ENCODE peak calls at places on chromosome 16, in four cellular contexts. I, R, X and V are unnamed samples.

GRCh38 chr16:72549878-72550277 is 377.9 kb upstream of the PMFBP1 start:
- DNase-seq in I (no peak), R (no peak), X (no peak), V (no peak)

GRCh38 chr16:84957192-84957591 is 54.1 kb downstream of the ZDHHC7 start:
- DNase-seq in I (peak; percentile 31), R (no peak), X (no peak), V (no peak)

GRCh38 chr16:68339214-68339613 is 28.4 kb downstream of the PRMT7 start:
- DNase-seq in I (no peak), R (no peak), X (no peak), V (no peak)

GRCh38 chr16:57186630-57187507 is 740 bp downstream of the RSPRY1 start:
- DNase-seq in I (no peak), R (peak; percentile 22), X (peak; percentile 50), V (peak; percentile 32)

GRCh38 chr16:1584926-1585487 is 26.9 kb downstream of the IFT140 start:
- DNase-seq in I (no peak), R (no peak), X (peak; percentile 20), V (no peak)

GRCh38 chr16:2829501-2830354 is at the start of gene ZG16B:
- DNase-seq in I (peak; percentile 77), R (no peak), X (no peak), V (peak; percentile 35)

GRCh38 chr16:15942901-15943690 is 6.3 kb upstream of the ABCC1 start:
- DNase-seq in I (no peak), R (no peak), X (no peak), V (no peak)

GRCh38 chr16:89586853-89587252 is 11.3 kb downstream of the CPNE7 start:
- DNase-seq in I (no peak), R (no peak), X (no peak), V (no peak)

GRCh38 chr16:70523013-70523620 is at the start of gene COG4:
- DNase-seq in I (peak; percentile 66), R (peak; percentile 88), X (peak; percentile 94), V (peak; percentile 77)

GRCh38 chr16:54424043-54424451 is 137.5 kb upstream of the IRX3 start:
- DNase-seq in I (peak; percentile 97), R (no peak), X (no peak), V (peak; percentile 66)

GRCh38 chr16:80372341-80372740 is 168.5 kb upstream of the DYNLRB2 start:
- DNase-seq in I (no peak), R (no peak), X (peak; percentile 77), V (no peak)

GRCh38 chr16:64481497-64481896 is 640.4 kb downstream of the CDH11 start:
- DNase-seq in I (no peak), R (no peak), X (no peak), V (no peak)

GRCh38 chr16:47697826-47698225 is 236.7 kb downstream of the PHKB start:
- DNase-seq in I (no peak), R (no peak), X (no peak), V (no peak)

GRCh38 chr16:14101415-14101814 is 30.3 kb downstream of the MRTFB start:
- DNase-seq in I (no peak), R (no peak), X (no peak), V (no peak)

GRCh38 chr16:3625911-3626732 is 14.7 kb upstream of the SLX4 start:
- DNase-seq in I (no peak), R (no peak), X (no peak), V (no peak)

GRCh38 chr16:19776147-19776546 is 58.1 kb downstream of the IQCK start:
- DNase-seq in I (no peak), R (no peak), X (no peak), V (no peak)
- H3K4me2 ChIP-seq in I (no peak overlapping the region), R (no peak overlapping the region), X (no peak overlapping the region), V (no peak overlapping the region)

GRCh38 chr16:5466551-5466950 is 369.0 kb upstream of the EEF2KMT start:
- DNase-seq in I (no peak), R (no peak), X (peak; percentile 26), V (no peak)
- TF ChIP-seq CTCF in I (no peak), R (no peak), X (peak; percentile 20), V (no peak)

GRCh38 chr16:83930730-83931500 is 22.1 kb upstream of the OSGIN1 start:
- DNase-seq in I (no peak), R (no peak), X (no peak), V (no peak)

GRCh38 chr16:83929811-83930555 is 23.1 kb upstream of the OSGIN1 start:
- DNase-seq in I (no peak), R (no peak), X (no peak), V (no peak)

GRCh38 chr16:83925957-83926725 is 26.9 kb upstream of the OSGIN1 start:
- DNase-seq in I (no peak), R (no peak), X (no peak), V (no peak)

GRCh38 chr16:83926726-83927397 is 26.2 kb upstream of the OSGIN1 start:
- DNase-seq in I (peak; percentile 89), R (peak; percentile 81), X (peak; percentile 85), V (peak; percentile 81)

GRCh38 chr16:83928341-83929055 is 24.5 kb upstream of the OSGIN1 start:
- DNase-seq in I (peak; percentile 86), R (no peak), X (no peak), V (peak; percentile 95)
- H3K4me2 ChIP-seq in I (peak overlapping the region; percentile 87), R (no peak overlapping the region), X (no peak overlapping the region), V (no peak overlapping the region)

DNA sequence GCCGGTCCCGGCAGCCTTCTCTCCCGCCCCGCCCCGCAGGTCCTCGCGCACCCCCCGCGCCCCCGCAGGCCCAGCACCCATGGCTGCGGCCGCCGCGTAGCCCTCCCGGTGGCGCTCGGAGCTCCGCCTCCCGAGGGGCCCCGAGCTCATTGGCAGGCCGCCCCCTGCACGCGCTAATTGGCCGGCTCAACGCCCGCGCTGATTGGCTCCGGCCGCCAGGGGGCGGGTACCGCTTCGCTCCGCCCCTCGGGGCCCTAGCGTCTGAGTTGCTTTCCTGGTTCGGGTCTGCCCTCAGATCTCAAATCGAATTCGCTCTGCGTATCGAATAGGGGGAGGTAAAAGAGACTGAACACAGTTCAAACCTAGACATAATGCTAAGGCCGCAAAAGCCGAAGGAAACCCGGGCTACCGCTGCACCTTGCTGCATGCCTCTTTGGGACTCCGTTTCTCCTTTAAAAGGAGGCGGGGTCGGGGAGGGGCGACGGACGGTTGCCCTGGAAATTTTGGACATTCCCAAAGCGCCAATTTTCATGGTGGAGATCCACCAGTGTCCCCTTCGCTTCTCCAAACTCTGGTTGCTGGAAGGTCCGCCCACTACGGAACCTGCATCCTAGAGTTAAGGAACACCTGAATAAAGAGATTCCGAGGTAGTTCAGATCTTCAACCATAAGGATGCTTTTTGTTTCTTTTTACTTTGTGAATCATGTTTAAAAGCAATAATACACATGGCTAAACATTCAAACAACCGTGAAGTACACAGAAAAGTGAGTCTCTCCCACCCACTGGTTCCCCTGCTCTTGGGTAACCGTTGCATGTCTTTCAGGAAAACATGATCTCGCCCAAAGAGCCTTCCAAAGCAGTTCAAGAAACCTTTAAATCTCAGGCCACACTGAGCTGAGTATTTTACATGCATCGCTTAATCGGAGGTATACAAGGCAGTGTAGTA is at the start of gene DEXI:
- DNase-seq in I (peak; percentile 74), R (peak; percentile 87), X (peak; percentile 95), V (peak; percentile 86)
- TF ChIP-seq CTCF in I (peak; percentile 54), R (no peak), X (peak; percentile 14), V (no peak)

GRCh38 chr16:11685844-11686618 is 17.8 kb downstream of the SNN start:
- DNase-seq in I (no peak), R (no peak), X (no peak), V (no peak)

GRCh38 chr16:11686713-11687112 is 18.5 kb downstream of the SNN start:
- DNase-seq in I (no peak), R (no peak), X (no peak), V (no peak)

GRCh38 chr16:11688520-11688886 is 20.2 kb downstream of the SNN start:
- DNase-seq in I (no peak), R (no peak), X (no peak), V (no peak)

GRCh38 chr16:11689031-11689840 is 21.0 kb downstream of the SNN start:
- DNase-seq in I (no peak), R (no peak), X (no peak), V (no peak)

GRCh38 chr16:11687606-11688519 is 19.6 kb downstream of the SNN start:
- DNase-seq in I (no peak), R (no peak), X (no peak), V (no peak)
- H3K4me2 ChIP-seq in I (no peak overlapping the region), R (no peak overlapping the region), X (no peak overlapping the region), V (no peak overlapping the region)